ENCODE peak calls at places on chromosomes 5 and 9, in eight cellular contexts. Z is BJ; I is foreskin keratinocyte; M is psoas muscle; J is AG09309; N is right atrium auricular region; X is CD4-positive, alpha-beta T cell; S is SK-N-SH. E is an unnamed sample.

GRCh38 chr5:160169326-160169725 is 50.1 kb upstream of the PWWP2A start:
- DNase-seq in Z (peak), I (peak), M (no peak), J (peak), N (no peak), X (no peak), S (no peak), E (no peak)

GRCh38 chr5:37738057-37738691 is 101.7 kb downstream of the GDNF start:
- DNase-seq in Z (peak), I (peak), M (no peak), J (peak), N (no peak), X (no peak), S (no peak), E (no peak)

GRCh38 chr9:134644715-134645606 is 3.4 kb downstream of the COL5A1 start:
- DNase-seq in Z (peak), I (peak), M (peak), J (peak), N (peak), X (no peak), S (peak), E (no peak)

GRCh38 chr5:321233-321725 is at the start of gene AHRR:
- DNase-seq in Z (no peak), I (no peak), M (peak), J (no peak), N (no peak), X (no peak), S (peak), E (peak)

GRCh38 chr9:78288214-78288892 is 8.6 kb upstream of the PSAT1 start:
- DNase-seq in Z (no peak), I (peak), M (no peak), J (no peak), N (no peak), X (no peak), S (no peak), E (no peak)

GRCh38 chr9:134765785-134766184 is 114.8 kb upstream of the FCN2 start:
- DNase-seq in Z (no peak), I (no peak), M (no peak), J (no peak), N (no peak), X (no peak), S (no peak), E (no peak)

GRCh38 chr9:95864852-95865580 is 10.5 kb upstream of the ERCC6L2 start:
- DNase-seq in Z (no peak), I (no peak), M (no peak), J (no peak), N (no peak), X (no peak), S (no peak), E (no peak)

GRCh38 chr5:160280384-160281090 is 31.8 kb downstream of the CCNJL start:
- DNase-seq in Z (no peak), I (no peak), M (no peak), J (no peak), N (no peak), X (no peak), S (no peak), E (no peak)

GRCh38 chr9:122445155-122445749 is 32.5 kb downstream of the OR1J1 start:
- DNase-seq in Z (peak), I (peak), M (no peak), J (peak), N (no peak), X (no peak), S (no peak), E (no peak)

GRCh38 chr9:113650207-113651131 is 186.9 kb downstream of the RGS3 start:
- DNase-seq in Z (no peak), I (peak), M (no peak), J (no peak), N (no peak), X (no peak), S (no peak), E (peak)

GRCh38 chr5:15604986-15605385 is 105.0 kb downstream of the FBXL7 start:
- DNase-seq in Z (no peak), I (no peak), M (no peak), J (no peak), N (no peak), X (no peak), S (no peak), E (no peak)

GRCh38 chr9:106921341-106921899 is 58.5 kb downstream of the ZNF462 start:
- DNase-seq in Z (no peak), I (peak), M (no peak), J (peak), N (no peak), X (no peak), S (peak), E (no peak)

GRCh38 chr5:16616536-16617271 is at the start of gene RETREG1:
- DNase-seq in Z (no peak), I (peak), M (peak), J (no peak), N (no peak), X (peak), S (peak), E (peak)

GRCh38 chr5:153572393-153572930 is 82.0 kb downstream of the GRIA1 start:
- DNase-seq in Z (no peak), I (no peak), M (no peak), J (no peak), N (no peak), X (no peak), S (no peak), E (no peak)

GRCh38 chr5:42636425-42636824 is 120.2 kb upstream of the CCDC152 start:
- DNase-seq in Z (no peak), I (no peak), M (no peak), J (no peak), N (no peak), X (no peak), S (no peak), E (no peak)

GRCh38 chr5:173094012-173094661 is 38.0 kb downstream of the CREBRF start:
- DNase-seq in Z (peak), I (peak), M (no peak), J (peak), N (no peak), X (no peak), S (no peak), E (no peak)

GRCh38 chr9:136720251-136720886 is 8.0 kb downstream of the DIPK1B start:
- DNase-seq in Z (no peak), I (no peak), M (no peak), J (no peak), N (no peak), X (no peak), S (no peak), E (no peak)

GRCh38 chr9:103037508-103038477 is 42.7 kb downstream of the CYLC2 start:
- DNase-seq in Z (no peak), I (no peak), M (peak), J (no peak), N (no peak), X (no peak), S (no peak), E (no peak)

GRCh38 chr5:150503386-150503785 is 4.5 kb upstream of the NDST1 start:
- DNase-seq in Z (no peak), I (no peak), M (no peak), J (no peak), N (no peak), X (no peak), S (no peak), E (no peak)

GRCh38 chr9:98171176-98171925 is 21.1 kb downstream of the CORO2A start:
- DNase-seq in Z (no peak), I (no peak), M (no peak), J (no peak), N (no peak), X (no peak), S (peak), E (no peak)

GRCh38 chr9:112554516-112554915 is 67.9 kb downstream of the KIAA1958 start:
- DNase-seq in Z (no peak), I (peak), M (no peak), J (no peak), N (no peak), X (no peak), S (no peak), E (no peak)

GRCh38 chr9:117265253-117265652 is 149.6 kb downstream of the ASTN2 start:
- DNase-seq in Z (no peak), I (no peak), M (no peak), J (no peak), N (no peak), X (no peak), S (no peak), E (no peak)

GRCh38 chr9:91751922-91752321 is 198.1 kb downstream of the ROR2 start:
- DNase-seq in Z (peak), I (no peak), M (no peak), J (peak), N (no peak), X (no peak), S (no peak), E (no peak)

GRCh38 chr9:36386396-36386795 is 13.7 kb downstream of the RNF38 start:
- DNase-seq in Z (no peak), I (peak), M (no peak), J (no peak), N (no peak), X (no peak), S (no peak), E (no peak)

GRCh38 chr5:77973253-77973609 is 197.1 kb upstream of the TBCA start:
- DNase-seq in Z (no peak), I (no peak), M (no peak), J (no peak), N (no peak), X (no peak), S (no peak), E (peak)

GRCh38 chr9:99340281-99340680 is 118.2 kb downstream of the SEC61B start:
- DNase-seq in Z (no peak), I (no peak), M (no peak), J (no peak), N (no peak), X (no peak), S (no peak), E (no peak)

GRCh38 chr5:59174248-59174844 is 591.5 kb downstream of the RAB3C start:
- DNase-seq in Z (no peak), I (peak), M (no peak), J (peak), N (no peak), X (peak), S (peak), E (peak)

GRCh38 chr5:106312360-106312759 is 1358.4 kb downstream of the EFNA5 start:
- DNase-seq in Z (peak), I (peak), M (no peak), J (no peak), N (no peak), X (no peak), S (no peak), E (no peak)

GRCh38 chr5:120436996-120437395 is 27.1 kb upstream of the PRR16 start:
- DNase-seq in Z (peak), I (no peak), M (no peak), J (no peak), N (no peak), X (no peak), S (no peak), E (no peak)

GRCh38 chr5:55391707-55392106 is 83.9 kb downstream of the MTREX start:
- DNase-seq in Z (no peak), I (no peak), M (no peak), J (no peak), N (no peak), X (no peak), S (no peak), E (no peak)

GRCh38 chr9:110432253-110432652 is 94.6 kb upstream of the TXNDC8 start:
- DNase-seq in Z (no peak), I (no peak), M (no peak), J (peak), N (no peak), X (no peak), S (no peak), E (no peak)

DNA sequence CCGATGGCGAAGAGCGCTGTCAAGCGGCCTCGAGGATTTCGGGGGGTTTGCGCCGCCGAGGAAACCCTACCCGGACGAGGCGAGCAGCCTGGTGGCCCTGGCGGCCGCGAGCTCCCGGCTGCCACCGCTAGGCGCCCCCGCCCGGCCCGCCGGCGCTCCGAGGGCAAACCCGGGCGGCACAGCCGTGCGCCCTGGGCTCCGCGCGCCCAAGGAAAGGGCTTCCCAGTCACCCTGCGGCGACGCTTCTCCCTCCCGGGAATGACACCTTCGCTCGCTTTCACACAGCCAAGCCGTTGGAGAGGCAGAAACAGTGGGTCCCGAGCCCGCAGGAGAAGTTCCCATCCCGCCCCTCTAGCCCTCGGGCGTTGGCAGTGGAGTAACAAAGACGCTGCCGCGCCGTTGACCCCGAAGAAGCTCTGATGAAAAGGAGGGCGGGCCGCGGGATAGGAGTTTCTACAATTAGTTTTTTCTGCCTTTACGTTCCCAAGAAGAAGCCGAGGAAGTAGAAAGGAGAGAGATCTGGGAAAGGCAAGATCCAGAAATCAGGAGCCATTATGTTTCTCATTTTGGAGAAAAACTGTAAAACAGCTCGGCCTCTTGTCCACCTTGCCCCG is 126.1 kb downstream of the TMEM174 start:
- DNase-seq in Z (no peak), I (no peak), M (no peak), J (no peak), N (no peak), X (no peak), S (peak), E (peak)
- TF ChIP-seq CTCF in Z (peak), I (peak), M (peak), J (no peak), N (peak), X (no peak), S (peak), E (peak)

GRCh38 chr9:100445903-100446549 is 19.1 kb downstream of the MSANTD3 start:
- DNase-seq in Z (no peak), I (no peak), M (no peak), J (no peak), N (no peak), X (no peak), S (no peak), E (no peak)

GRCh38 chr9:100443781-100444768 is 17.1 kb downstream of the MSANTD3 start:
- DNase-seq in Z (no peak), I (no peak), M (no peak), J (no peak), N (no peak), X (no peak), S (peak), E (no peak)

GRCh38 chr9:100449420-100449819 is 22.5 kb downstream of the MSANTD3 start:
- DNase-seq in Z (no peak), I (no peak), M (no peak), J (no peak), N (no peak), X (no peak), S (no peak), E (no peak)

GRCh38 chr9:100445161-100445902 is 18.4 kb downstream of the MSANTD3 start:
- DNase-seq in Z (no peak), I (no peak), M (no peak), J (no peak), N (no peak), X (no peak), S (no peak), E (no peak)

GRCh38 chr9:100448266-100448665 is 21.3 kb downstream of the MSANTD3 start:
- DNase-seq in Z (no peak), I (no peak), M (no peak), J (no peak), N (no peak), X (no peak), S (no peak), E (no peak)
- TF ChIP-seq CTCF in Z (no peak), I (no peak), M (no peak), J (no peak), N (no peak), X (no peak), S (no peak), E (no peak)

DNA sequence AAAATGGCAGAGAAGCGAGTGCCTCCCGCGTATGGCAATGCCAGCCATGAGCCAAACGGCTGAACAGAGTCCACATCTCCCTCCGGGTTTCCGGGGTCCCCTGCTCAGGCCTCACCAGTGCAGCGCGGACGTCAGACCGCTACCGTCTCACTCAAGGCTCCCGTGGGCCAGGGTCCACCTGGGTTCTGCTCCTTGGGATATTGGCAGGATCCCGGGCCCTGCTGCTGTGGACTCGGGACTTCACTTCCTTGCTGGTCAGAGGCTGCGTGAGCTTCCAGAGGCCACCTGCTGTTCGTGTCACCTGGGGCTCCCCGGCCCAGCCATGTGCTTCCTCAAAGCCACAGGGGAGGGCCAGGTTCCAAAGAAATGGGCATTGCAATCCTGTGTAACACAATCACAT is 38.4 kb upstream of the CLPTM1L start:
- DNase-seq in Z (no peak), I (no peak), M (peak), J (no peak), N (no peak), X (no peak), S (no peak), E (no peak)
- TF ChIP-seq CTCF in Z (no peak), I (no peak), M (no peak), J (no peak), N (no peak), X (no peak), S (no peak), E (no peak)

DNA sequence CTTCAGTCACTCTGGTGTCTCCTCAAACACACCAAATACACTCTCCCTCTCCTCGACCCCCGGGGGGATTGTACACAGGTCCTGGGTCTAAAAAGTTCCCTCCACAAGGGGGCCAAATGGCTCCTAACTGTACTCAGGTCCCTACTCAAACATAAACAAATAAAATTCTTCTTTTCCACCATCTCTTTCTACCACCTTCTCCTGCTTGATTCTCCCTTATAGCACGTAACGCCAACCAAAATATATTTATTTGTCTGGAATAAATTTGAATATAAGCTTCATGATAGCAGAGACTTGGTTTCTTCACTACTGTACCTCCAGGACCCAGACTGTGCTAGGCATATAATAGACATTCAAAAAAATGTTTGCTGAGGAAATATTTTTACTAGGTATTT is 21.4 kb downstream of the ZNF608 start:
- DNase-seq in Z (no peak), I (no peak), M (no peak), J (no peak), N (no peak), X (no peak), S (no peak), E (no peak)
- TF ChIP-seq CTCF in Z (no peak), I (no peak), M (no peak), J (no peak), N (no peak), X (no peak), S (peak), E (no peak)

DNA sequence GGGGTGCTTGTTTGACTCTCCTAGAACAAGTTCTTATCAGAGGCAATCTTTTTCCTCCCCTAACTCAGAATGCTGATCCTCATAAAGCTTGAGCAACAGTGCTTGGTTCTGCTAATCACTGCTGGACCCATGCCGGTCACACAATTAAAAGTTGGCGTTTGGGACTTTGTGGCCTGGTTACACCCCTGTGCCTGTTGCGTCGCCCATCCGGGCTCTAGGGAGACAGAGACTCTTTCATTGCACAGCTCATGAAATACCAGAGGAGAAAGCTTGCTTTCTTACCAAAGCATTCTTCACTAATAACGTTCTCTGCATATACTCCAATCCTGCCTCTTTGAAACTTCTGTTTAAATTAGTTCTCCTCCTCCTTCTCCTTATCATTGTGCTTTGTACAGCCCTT is 301.1 kb downstream of the NR3C1 start:
- DNase-seq in Z (no peak), I (no peak), M (peak), J (no peak), N (peak), X (no peak), S (no peak), E (no peak)
- TF ChIP-seq CTCF in Z (no peak), I (no peak), M (no peak), J (no peak), N (no peak), X (no peak), S (no peak), E (no peak)

GRCh38 chr5:168047043-168047668 is 244.3 kb upstream of the WWC1 start:
- DNase-seq in Z (no peak), I (peak), M (no peak), J (no peak), N (no peak), X (no peak), S (peak), E (peak)
- TF ChIP-seq CTCF in Z (peak), I (peak), M (no peak), J (peak), N (peak), X (no peak), S (peak), E (peak)

GRCh38 chr5:1975898-1976765 is 93.4 kb upstream of the IRX4 start:
- DNase-seq in Z (no peak), I (peak), M (no peak), J (no peak), N (no peak), X (no peak), S (no peak), E (no peak)
- TF ChIP-seq CTCF in Z (no peak), I (peak), M (no peak), J (no peak), N (peak), X (no peak), S (peak), E (no peak)

DNA sequence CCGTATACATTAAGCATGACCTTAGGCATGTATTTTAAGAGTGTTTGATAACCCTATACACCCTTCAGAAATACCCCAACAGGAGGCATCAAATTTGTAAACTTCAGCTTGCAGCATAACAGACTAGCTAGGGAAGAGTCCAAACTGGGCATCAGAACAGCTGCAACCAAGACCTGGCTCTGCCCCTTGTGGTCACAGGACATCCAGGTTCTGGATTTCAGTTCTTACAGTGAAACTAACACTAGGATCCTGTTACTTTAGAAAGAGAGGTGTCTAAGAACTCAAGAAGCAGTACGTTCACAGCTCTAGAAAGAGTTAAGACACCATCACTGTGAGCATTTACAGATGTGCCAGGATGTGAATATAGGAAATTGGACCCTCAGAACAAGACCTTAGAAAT is 229.8 kb downstream of the BNC2 start:
- DNase-seq in Z (no peak), I (no peak), M (peak), J (no peak), N (no peak), X (no peak), S (no peak), E (no peak)
- TF ChIP-seq CTCF in Z (peak), I (no peak), M (peak), J (peak), N (no peak), X (no peak), S (peak), E (no peak)

GRCh38 chr9:5854032-5854792 is 21.3 kb upstream of the ERMP1 start:
- DNase-seq in Z (no peak), I (no peak), M (no peak), J (no peak), N (no peak), X (no peak), S (no peak), E (no peak)

GRCh38 chr9:5853005-5853404 is 20.1 kb upstream of the ERMP1 start:
- DNase-seq in Z (no peak), I (no peak), M (no peak), J (no peak), N (no peak), X (no peak), S (no peak), E (no peak)

GRCh38 chr9:5858833-5859232 is 25.9 kb upstream of the ERMP1 start:
- DNase-seq in Z (no peak), I (no peak), M (no peak), J (no peak), N (no peak), X (no peak), S (no peak), E (no peak)

GRCh38 chr9:5863092-5863746 is 27.5 kb upstream of the MLANA start:
- DNase-seq in Z (no peak), I (no peak), M (no peak), J (no peak), N (no peak), X (no peak), S (no peak), E (no peak)

GRCh38 chr9:5857928-5858327 is 25.0 kb upstream of the ERMP1 start:
- DNase-seq in Z (no peak), I (no peak), M (no peak), J (no peak), N (no peak), X (no peak), S (no peak), E (no peak)
- TF ChIP-seq CTCF in Z (no peak), I (no peak), M (no peak), J (no peak), N (no peak), X (no peak), S (no peak), E (no peak)

GRCh38 chr5:76016258-76016657 is 66.9 kb upstream of the SV2C start:
- DNase-seq in Z (no peak), I (no peak), M (no peak), J (no peak), N (no peak), X (no peak), S (no peak), E (no peak)
- TF ChIP-seq CTCF in Z (no peak), I (no peak), M (no peak), J (no peak), N (no peak), X (no peak), S (peak), E (no peak)

E was measured in endothelial cell.